ENCODE peak calls at places on chromosome 5, in four cellular contexts. G is GM12892, N is ureter, H is GM23248. Q is an unnamed sample.

GRCh38 chr5:135053278-135053677 is 19.2 kb upstream of the PITX1 start:
- DNase-seq in G (no peak), N (no peak), H (no peak), Q (peak)

GRCh38 chr5:77636423-77637169 is 1.9 kb downstream of the OTP start:
- DNase-seq in G (no peak), N (no peak), H (no peak), Q (no peak)

GRCh38 chr5:171842006-171842776 is 56.6 kb downstream of the SMIM23 start:
- DNase-seq in G (no peak), N (no peak), H (peak), Q (no peak)

GRCh38 chr5:176183321-176184074 is 54.7 kb upstream of the SIMC1 start:
- DNase-seq in G (no peak), N (no peak), H (no peak), Q (no peak)

GRCh38 chr5:84724683-84725082 is 340.0 kb upstream of the EDIL3 start:
- DNase-seq in G (no peak), N (no peak), H (peak), Q (no peak)

GRCh38 chr5:88675758-88676636 is 207.0 kb downstream of the MEF2C start:
- DNase-seq in G (no peak), N (no peak), H (peak), Q (no peak)

GRCh38 chr5:77301447-77301878 is 91.0 kb downstream of the PDE8B start:
- DNase-seq in G (no peak), N (no peak), H (peak), Q (no peak)

GRCh38 chr5:36877667-36878420 is 1.3 kb downstream of the NIPBL start:
- DNase-seq in G (no peak), N (no peak), H (peak), Q (no peak)

GRCh38 chr5:145938699-145939531 is 2.5 kb downstream of the SH3RF2 start:
- DNase-seq in G (no peak), N (no peak), H (no peak), Q (no peak)